ENCODE peak calls at places on chromosomes 5 and 9, in seven cellular contexts. One of them, this sample, is unnamed.

GRCh38 chr5:127563133-127563532 is 45.7 kb downstream of the PRRC1 start:
- DNase-seq in GM23338: no peak
- DNase-seq in neural progenitor cell: no peak
- DNase-seq in PC-3: no peak
- DNase-seq in HCT116: no peak
- DNase-seq in MM.1S: no peak
- DNase-seq in GM23248: peak; percentile 17
- DNase-seq in this sample: peak; percentile 37

GRCh38 chr9:121297414-121297813 is 29.5 kb downstream of the GSN start:
- DNase-seq in GM23338: no peak
- DNase-seq in neural progenitor cell: no peak
- DNase-seq in PC-3: no peak
- DNase-seq in HCT116: no peak
- DNase-seq in MM.1S: no peak
- DNase-seq in GM23248: no peak
- DNase-seq in this sample: no peak

GRCh38 chr5:107558951-107559350 is 111.8 kb downstream of the EFNA5 start:
- DNase-seq in GM23338: peak; percentile 48
- DNase-seq in neural progenitor cell: peak; percentile 32
- DNase-seq in PC-3: no peak
- DNase-seq in HCT116: no peak
- DNase-seq in MM.1S: no peak
- DNase-seq in GM23248: no peak
- DNase-seq in this sample: no peak

GRCh38 chr5:54206580-54207229 is 103.7 kb downstream of the ARL15 start:
- DNase-seq in GM23338: no peak
- DNase-seq in neural progenitor cell: no peak
- DNase-seq in PC-3: no peak
- DNase-seq in HCT116: no peak
- DNase-seq in MM.1S: no peak
- DNase-seq in GM23248: no peak
- DNase-seq in this sample: no peak

GRCh38 chr9:109094268-109094667 is 25.5 kb downstream of the TMEM245 start:
- DNase-seq in GM23338: no peak
- DNase-seq in neural progenitor cell: no peak
- DNase-seq in PC-3: no peak
- DNase-seq in HCT116: no peak
- DNase-seq in MM.1S: no peak
- DNase-seq in GM23248: no peak
- DNase-seq in this sample: no peak

GRCh38 chr5:57171818-57172465 is 1.9 kb upstream of the GPBP1 start:
- DNase-seq in GM23338: no peak
- DNase-seq in neural progenitor cell: no peak
- DNase-seq in PC-3: peak; percentile 46
- DNase-seq in HCT116: no peak
- DNase-seq in MM.1S: peak; percentile 42
- DNase-seq in GM23248: no peak
- DNase-seq in this sample: peak; percentile 60

GRCh38 chr9:107394264-107394663 is 95.3 kb downstream of the KLF4 start:
- DNase-seq in GM23338: no peak
- DNase-seq in neural progenitor cell: no peak
- DNase-seq in PC-3: no peak
- DNase-seq in HCT116: no peak
- DNase-seq in MM.1S: no peak
- DNase-seq in GM23248: no peak
- DNase-seq in this sample: no peak

GRCh38 chr5:170252710-170253350 is 20.0 kb downstream of the C5orf58 start:
- DNase-seq in GM23338: peak; percentile 36
- DNase-seq in neural progenitor cell: no peak
- DNase-seq in PC-3: no peak
- DNase-seq in HCT116: no peak
- DNase-seq in MM.1S: no peak
- DNase-seq in GM23248: no peak
- DNase-seq in this sample: no peak

GRCh38 chr5:39115644-39116346 is 41.6 kb upstream of the RICTOR start:
- DNase-seq in GM23338: no peak
- DNase-seq in neural progenitor cell: no peak
- DNase-seq in PC-3: no peak
- DNase-seq in HCT116: no peak
- DNase-seq in MM.1S: no peak
- DNase-seq in GM23248: no peak
- DNase-seq in this sample: no peak

GRCh38 chr5:816176-816575 is 31.6 kb upstream of the ZDHHC11B start:
- DNase-seq in GM23338: no peak
- DNase-seq in neural progenitor cell: no peak
- DNase-seq in PC-3: no peak
- DNase-seq in HCT116: no peak
- DNase-seq in MM.1S: no peak
- DNase-seq in GM23248: no peak
- DNase-seq in this sample: no peak

GRCh38 chr5:28809811-28810750 is 1771.7 kb upstream of the CDH9 start:
- DNase-seq in GM23338: peak; percentile 7
- DNase-seq in neural progenitor cell: no peak
- DNase-seq in PC-3: no peak
- DNase-seq in HCT116: no peak
- DNase-seq in MM.1S: no peak
- DNase-seq in GM23248: no peak
- DNase-seq in this sample: no peak

GRCh38 chr9:98707158-98708102 is 1.3 kb downstream of the GABBR2 start:
- DNase-seq in GM23338: peak; percentile 94
- DNase-seq in neural progenitor cell: peak; percentile 94
- DNase-seq in PC-3: peak; percentile 61
- DNase-seq in HCT116: peak; percentile 3
- DNase-seq in MM.1S: peak; percentile 12
- DNase-seq in GM23248: peak; percentile 95
- DNase-seq in this sample: peak; percentile 84

GRCh38 chr9:89999176-89999533 is 394.3 kb downstream of the GADD45G start:
- DNase-seq in GM23338: no peak
- DNase-seq in neural progenitor cell: no peak
- DNase-seq in PC-3: peak; percentile 55
- DNase-seq in HCT116: no peak
- DNase-seq in MM.1S: no peak
- DNase-seq in GM23248: no peak
- DNase-seq in this sample: no peak

GRCh38 chr5:120683580-120683979 is 219.5 kb downstream of the PRR16 start:
- DNase-seq in GM23338: no peak
- DNase-seq in neural progenitor cell: no peak
- DNase-seq in PC-3: no peak
- DNase-seq in HCT116: no peak
- DNase-seq in MM.1S: no peak
- DNase-seq in GM23248: peak; percentile 11
- DNase-seq in this sample: no peak

GRCh38 chr5:17022296-17022695 is 86.2 kb upstream of the MYO10 start:
- DNase-seq in GM23338: no peak
- DNase-seq in neural progenitor cell: no peak
- DNase-seq in PC-3: no peak
- DNase-seq in HCT116: no peak
- DNase-seq in MM.1S: peak; percentile 15
- DNase-seq in GM23248: peak; percentile 17
- DNase-seq in this sample: no peak

GRCh38 chr5:73319036-73319435 is 129.5 kb downstream of the FOXD1 start:
- DNase-seq in GM23338: no peak
- DNase-seq in neural progenitor cell: no peak
- DNase-seq in PC-3: no peak
- DNase-seq in HCT116: no peak
- DNase-seq in MM.1S: no peak
- DNase-seq in GM23248: no peak
- DNase-seq in this sample: no peak

GRCh38 chr5:1030801-1031271 is 22.2 kb downstream of the NKD2 start:
- DNase-seq in GM23338: no peak
- DNase-seq in neural progenitor cell: no peak
- DNase-seq in PC-3: no peak
- DNase-seq in HCT116: no peak
- DNase-seq in MM.1S: no peak
- DNase-seq in GM23248: no peak
- DNase-seq in this sample: no peak

GRCh38 chr5:97224112-97224750 is 41.2 kb upstream of the RIOK2 start:
- DNase-seq in GM23338: no peak
- DNase-seq in neural progenitor cell: no peak
- DNase-seq in PC-3: peak; percentile 63
- DNase-seq in HCT116: no peak
- DNase-seq in MM.1S: no peak
- DNase-seq in GM23248: peak; percentile 50
- DNase-seq in this sample: no peak

GRCh38 chr5:142000709-142001484 is 11.9 kb downstream of the GNPDA1 start:
- DNase-seq in GM23338: peak; percentile 50
- DNase-seq in neural progenitor cell: peak; percentile 61
- DNase-seq in PC-3: peak; percentile 32
- DNase-seq in HCT116: no peak
- DNase-seq in MM.1S: no peak
- DNase-seq in GM23248: peak; percentile 41
- DNase-seq in this sample: no peak

GRCh38 chr5:87009146-87009545 is 258.5 kb upstream of the RASA1 start:
- DNase-seq in GM23338: no peak
- DNase-seq in neural progenitor cell: no peak
- DNase-seq in PC-3: no peak
- DNase-seq in HCT116: no peak
- DNase-seq in MM.1S: no peak
- DNase-seq in GM23248: no peak
- DNase-seq in this sample: no peak

GRCh38 chr5:84274585-84275468 is 109.9 kb downstream of the EDIL3 start:
- DNase-seq in GM23338: peak; percentile 79
- DNase-seq in neural progenitor cell: peak; percentile 61
- DNase-seq in PC-3: peak; percentile 60
- DNase-seq in HCT116: peak; percentile 26
- DNase-seq in MM.1S: peak; percentile 34
- DNase-seq in GM23248: peak; percentile 53
- DNase-seq in this sample: peak; percentile 42

GRCh38 chr5:149552038-149552494 is 827 bp upstream of the CSNK1A1 start:
- DNase-seq in GM23338: no peak
- DNase-seq in neural progenitor cell: no peak
- DNase-seq in PC-3: no peak
- DNase-seq in HCT116: no peak
- DNase-seq in MM.1S: no peak
- DNase-seq in GM23248: no peak
- DNase-seq in this sample: no peak

GRCh38 chr9:126117631-126118030 is 209.0 kb upstream of the MVB12B start:
- DNase-seq in GM23338: no peak
- DNase-seq in neural progenitor cell: no peak
- DNase-seq in PC-3: no peak
- DNase-seq in HCT116: no peak
- DNase-seq in MM.1S: no peak
- DNase-seq in GM23248: no peak
- DNase-seq in this sample: no peak

GRCh38 chr5:121503111-121503840 is 348.4 kb upstream of the FTMT start:
- DNase-seq in GM23338: peak; percentile 85
- DNase-seq in neural progenitor cell: peak; percentile 57
- DNase-seq in PC-3: peak; percentile 57
- DNase-seq in HCT116: peak; percentile 41
- DNase-seq in MM.1S: peak; percentile 25
- DNase-seq in GM23248: peak; percentile 3
- DNase-seq in this sample: peak; percentile 65

GRCh38 chr9:115008536-115008935 is 78.1 kb upstream of the TNFSF8 start:
- DNase-seq in GM23338: no peak
- DNase-seq in neural progenitor cell: peak; percentile 15
- DNase-seq in PC-3: peak; percentile 78
- DNase-seq in HCT116: no peak
- DNase-seq in MM.1S: no peak
- DNase-seq in GM23248: peak; percentile 96
- DNase-seq in this sample: peak; percentile 66

GRCh38 chr5:73307645-73308346 is 134.8 kb downstream of the TMEM174 start:
- DNase-seq in GM23338: no peak
- DNase-seq in neural progenitor cell: no peak
- DNase-seq in PC-3: no peak
- DNase-seq in HCT116: no peak
- DNase-seq in MM.1S: no peak
- DNase-seq in GM23248: no peak
- DNase-seq in this sample: no peak

DNA sequence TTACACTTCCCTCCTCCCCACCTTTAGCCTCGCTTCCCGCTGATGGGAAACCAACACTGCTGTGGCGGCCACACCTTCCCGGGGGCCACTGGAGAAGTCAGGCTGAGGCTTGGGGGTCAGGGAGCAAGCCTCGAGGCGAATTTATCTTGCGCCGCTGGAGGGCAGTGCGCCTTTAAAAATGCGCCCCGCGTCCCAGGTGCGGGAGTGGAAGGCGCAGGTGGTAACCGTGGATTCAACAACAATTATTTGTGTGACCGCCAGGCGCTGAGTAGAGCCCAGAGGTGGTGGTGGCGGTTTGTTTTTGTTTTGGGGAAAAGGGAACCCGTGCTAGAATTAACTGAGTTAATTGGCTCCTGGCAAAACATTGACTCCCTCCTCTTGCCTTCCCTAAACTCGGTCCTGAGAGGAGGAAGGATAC is 1.1 kb downstream of the CFAP77 start:
- DNase-seq in GM23338: peak; percentile 96
- DNase-seq in neural progenitor cell: peak; percentile 90
- DNase-seq in PC-3: peak; percentile 73
- DNase-seq in HCT116: peak; percentile 68
- DNase-seq in MM.1S: peak; percentile 85
- DNase-seq in GM23248: peak; percentile 49
- DNase-seq in this sample: peak; percentile 74
- TF ChIP-seq EZH2phosphoT487 in GM23338: no peak
- TF ChIP-seq EZH2phosphoT487 in neural progenitor cell: no peak
- TF ChIP-seq EZH2phosphoT487 in PC-3: no peak
- TF ChIP-seq EZH2phosphoT487 in HCT116: no peak
- TF ChIP-seq EZH2phosphoT487 in MM.1S: no peak
- TF ChIP-seq EZH2phosphoT487 in GM23248: no peak
- TF ChIP-seq EZH2phosphoT487 in this sample: peak; percentile 22

GRCh38 chr9:136198605-136199083 is 6.3 kb downstream of the LHX3 start:
- DNase-seq in GM23338: peak; percentile 69
- DNase-seq in neural progenitor cell: peak; percentile 70
- DNase-seq in PC-3: no peak
- DNase-seq in HCT116: no peak
- DNase-seq in MM.1S: no peak
- DNase-seq in GM23248: peak; percentile 42
- DNase-seq in this sample: no peak
- TF ChIP-seq EZH2 in GM23338: peak; percentile 87
- TF ChIP-seq EZH2 in neural progenitor cell: peak; percentile 96
- TF ChIP-seq EZH2 in PC-3: no peak
- TF ChIP-seq EZH2 in HCT116: no peak
- TF ChIP-seq EZH2 in MM.1S: peak; percentile 80
- TF ChIP-seq EZH2 in GM23248: no peak
- TF ChIP-seq EZH2 in this sample: peak; percentile 82

DNA sequence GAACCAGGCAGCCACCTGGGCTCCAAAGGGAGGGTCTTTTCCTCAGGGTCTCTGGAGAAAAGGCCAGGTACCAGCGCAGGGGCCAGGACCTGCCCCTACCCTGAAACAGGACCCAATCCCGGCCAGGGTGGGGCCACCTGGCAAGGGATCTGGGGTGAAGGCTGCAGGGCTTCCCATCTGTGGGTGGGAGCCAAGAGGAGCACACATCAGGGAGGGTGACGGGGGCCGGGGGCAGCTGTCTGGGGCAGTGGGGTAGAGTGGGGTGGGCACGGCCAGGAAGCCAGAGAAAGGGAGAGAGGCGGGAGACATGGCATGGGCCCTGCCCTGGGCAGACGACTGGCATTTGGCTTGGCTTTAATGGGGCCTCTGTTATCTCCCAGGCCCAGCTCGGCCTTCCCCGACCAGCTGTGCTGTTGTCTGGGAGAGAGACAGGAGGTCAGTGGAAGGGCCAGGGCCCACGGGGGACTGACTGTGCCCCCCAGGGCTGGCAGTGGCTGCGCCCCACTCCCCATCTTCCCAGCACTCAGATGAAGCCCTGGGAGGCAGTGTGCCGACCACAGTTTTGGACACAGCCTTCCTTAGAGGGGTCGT is 57.2 kb upstream of the RNF130 start:
- DNase-seq in GM23338: no peak
- DNase-seq in neural progenitor cell: no peak
- DNase-seq in PC-3: no peak
- DNase-seq in HCT116: no peak
- DNase-seq in MM.1S: no peak
- DNase-seq in GM23248: no peak
- DNase-seq in this sample: peak; percentile 2
- TF ChIP-seq EZH2phosphoT487 in GM23338: no peak
- TF ChIP-seq EZH2phosphoT487 in neural progenitor cell: no peak
- TF ChIP-seq EZH2phosphoT487 in PC-3: no peak
- TF ChIP-seq EZH2phosphoT487 in HCT116: no peak
- TF ChIP-seq EZH2phosphoT487 in MM.1S: no peak
- TF ChIP-seq EZH2phosphoT487 in GM23248: no peak
- TF ChIP-seq EZH2phosphoT487 in this sample: no peak

GRCh38 chr9:132587484-132587858 is 5.1 kb downstream of the BARHL1 start:
- DNase-seq in GM23338: no peak
- DNase-seq in neural progenitor cell: no peak
- DNase-seq in PC-3: no peak
- DNase-seq in HCT116: no peak
- DNase-seq in MM.1S: no peak
- DNase-seq in GM23248: no peak
- DNase-seq in this sample: no peak
- TF ChIP-seq EZH2 in GM23338: no peak
- TF ChIP-seq EZH2 in neural progenitor cell: no peak
- TF ChIP-seq EZH2 in PC-3: no peak
- TF ChIP-seq EZH2 in HCT116: no peak
- TF ChIP-seq EZH2 in MM.1S: no peak
- TF ChIP-seq EZH2 in GM23248: no peak
- TF ChIP-seq EZH2 in this sample: peak; percentile 10

This sample was measured in hepatocyte.